ENCODE peak calls at places on chromosomes 5 and 9, in five cellular contexts. N is psoas muscle, R is GM04503, T is NCI-H1436, I is WTC11. V is an unnamed sample.

GRCh38 chr9:35236692-35237091 is 74.9 kb downstream of the UNC13B start:
- DNase-seq in N (no peak), R (no peak), T (no peak), I (no peak), V (no peak)

GRCh38 chr9:106587021-106587420 is 275.9 kb upstream of the ZNF462 start:
- DNase-seq in N (no peak), R (no peak), T (no peak), I (no peak), V (no peak)

GRCh38 chr5:181188700-181189362 is 16.2 kb downstream of the TRIM7 start:
- DNase-seq in N (peak), R (no peak), T (no peak), I (peak), V (peak)

GRCh38 chr5:149392718-149393117 is 13.6 kb upstream of the IL17B start:
- DNase-seq in N (no peak), R (no peak), T (no peak), I (no peak), V (no peak)

GRCh38 chr5:23468658-23469057 is 38.8 kb upstream of the PRDM9 start:
- DNase-seq in N (no peak), R (no peak), T (no peak), I (no peak), V (no peak)

GRCh38 chr9:109910616-109911568 is 130.9 kb downstream of the PALM2AKAP2 start:
- DNase-seq in N (no peak), R (no peak), T (no peak), I (no peak), V (no peak)

GRCh38 chr5:82594097-82594496 is 315.9 kb upstream of the RPS23 start:
- DNase-seq in N (no peak), R (no peak), T (no peak), I (no peak), V (no peak)

GRCh38 chr9:35229066-35229778 is 67.4 kb downstream of the UNC13B start:
- DNase-seq in N (no peak), R (no peak), T (no peak), I (no peak), V (no peak)

GRCh38 chr9:133991211-133991921 is 758 bp downstream of the VAV2 start:
- DNase-seq in N (peak), R (no peak), T (no peak), I (peak), V (peak)

GRCh38 chr9:134556531-134557068 is 85.0 kb upstream of the COL5A1 start:
- DNase-seq in N (no peak), R (no peak), T (no peak), I (no peak), V (peak)

GRCh38 chr5:19172926-19173425 is 815.0 kb downstream of the CDH18 start:
- DNase-seq in N (no peak), R (no peak), T (no peak), I (no peak), V (no peak)